ENCODE peak calls at places on chromosomes 1 and 21, in eight cellular contexts. A is GM13976; S is left lung; J is mesothelial cell of epicardium; E is activated CD8-positive, alpha-beta T cell treated with anti-CD3 and anti-CD28 coated beads for 36 hours; O is dorsolateral prefrontal cortex; Q is left ventricle myocardium inferior; U is upper lobe of right lung. Y is an unnamed sample.

GRCh38 chr1:18638818-18639193 is 8.2 kb downstream of the PAX7 start:
- DNase-seq in O (no peak), Q (no peak), J (no peak), A (no peak), S (no peak), E (no peak), U (no peak), Y (no peak)

GRCh38 chr21:28632718-28633408 is 359.8 kb downstream of the LTN1 start:
- DNase-seq in Q (no peak), O (no peak), J (no peak), E (no peak), A (no peak), U (no peak), S (no peak), Y (no peak)

GRCh38 chr1:63592536-63593302 is 492 bp upstream of the PGM1 start:
- DNase-seq in J (no peak), O (no peak), Q (no peak), E (peak; percentile 58), A (no peak), S (no peak), U (no peak), Y (no peak)

GRCh38 chr1:61090546-61090945 is 8.2 kb downstream of the NFIA start:
- DNase-seq in E (no peak), J (no peak), S (no peak), U (no peak), Q (no peak), O (no peak), A (no peak), Y (no peak)

GRCh38 chr1:43004587-43005459 is 46.2 kb upstream of the SLC2A1 start:
- DNase-seq in A (no peak), E (peak; percentile 21), S (no peak), J (no peak), O (no peak), Q (no peak), U (no peak), Y (no peak)

GRCh38 chr1:23718482-23718881 is 24.8 kb upstream of the ELOA start:
- DNase-seq in U (no peak), Q (no peak), E (no peak), O (no peak), A (no peak), S (no peak), J (no peak), Y (peak; percentile 60)

GRCh38 chr1:186078245-186078644 is 296.8 kb downstream of the TPR start:
- DNase-seq in Q (no peak), S (no peak), U (no peak), E (no peak), A (peak; percentile 12), O (no peak), J (no peak), Y (no peak)

GRCh38 chr1:68221001-68221970 is 11.0 kb downstream of the WLS start:
- DNase-seq in U (no peak), E (no peak), O (no peak), Q (no peak), S (no peak), J (no peak), A (no peak), Y (no peak)

GRCh38 chr1:9621032-9621431 is 30.5 kb upstream of the PIK3CD start:
- DNase-seq in J (no peak), E (no peak), Q (no peak), U (no peak), S (no peak), A (no peak), O (no peak), Y (no peak)

GRCh38 chr1:27392096-27392777 is at the start of gene GPR3:
- DNase-seq in J (peak; percentile 91), O (peak; percentile 93), U (peak; percentile 92), Q (peak; percentile 93), A (peak; percentile 96), S (peak; percentile 94), E (peak; percentile 96), Y (peak; percentile 95)

GRCh38 chr1:168583571-168583970 is 7.2 kb downstream of the XCL1 start:
- DNase-seq in Q (no peak), J (no peak), A (no peak), S (no peak), U (no peak), E (no peak), O (no peak), Y (no peak)

GRCh38 chr1:223683586-223684487 is 18.3 kb upstream of the CAPN8 start:
- DNase-seq in E (peak; percentile 81), U (no peak), A (peak; percentile 35), S (no peak), J (peak; percentile 77), O (peak; percentile 59), Q (peak; percentile 29), Y (peak; percentile 75)
- TF ChIP-seq CTCF in E (peak; percentile 68), U (peak; percentile 56), A (peak; percentile 20), S (peak; percentile 33), J (peak; percentile 70), O (peak; percentile 56), Q (peak; percentile 69), Y (peak; percentile 80)

DNA sequence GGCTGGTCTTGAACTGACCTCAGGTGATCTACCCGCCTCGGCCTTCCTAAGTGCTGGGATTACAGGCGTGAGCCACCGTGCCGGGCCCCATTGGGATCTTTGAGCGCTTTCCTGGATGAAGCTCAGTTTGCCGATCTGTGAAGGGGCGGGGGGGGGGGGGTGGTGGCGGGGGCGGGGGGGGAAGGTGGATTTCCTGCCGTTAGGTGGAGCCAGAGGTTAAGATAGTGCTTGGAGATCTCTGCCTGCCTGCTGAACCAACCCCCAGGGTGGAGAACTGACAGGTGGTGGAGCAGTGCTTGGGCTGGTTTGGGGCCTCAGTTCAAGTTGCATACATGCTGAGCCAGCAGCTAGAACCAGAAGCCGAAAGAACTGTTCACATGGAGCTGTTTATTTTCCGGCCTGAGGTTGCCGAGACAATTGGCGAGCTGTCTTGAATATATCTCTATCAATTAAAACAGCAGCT is 1.7 kb downstream of the TMCC2 start:
- DNase-seq in J (peak; percentile 36), A (peak; percentile 87), S (no peak), Q (no peak), U (no peak), O (peak; percentile 70), E (peak; percentile 85), Y (peak; percentile 69)
- TF ChIP-seq CTCF in J (no peak), A (peak; percentile 42), S (no peak), Q (peak; percentile 18), U (no peak), O (peak; percentile 55), E (no peak), Y (no peak)

DNA sequence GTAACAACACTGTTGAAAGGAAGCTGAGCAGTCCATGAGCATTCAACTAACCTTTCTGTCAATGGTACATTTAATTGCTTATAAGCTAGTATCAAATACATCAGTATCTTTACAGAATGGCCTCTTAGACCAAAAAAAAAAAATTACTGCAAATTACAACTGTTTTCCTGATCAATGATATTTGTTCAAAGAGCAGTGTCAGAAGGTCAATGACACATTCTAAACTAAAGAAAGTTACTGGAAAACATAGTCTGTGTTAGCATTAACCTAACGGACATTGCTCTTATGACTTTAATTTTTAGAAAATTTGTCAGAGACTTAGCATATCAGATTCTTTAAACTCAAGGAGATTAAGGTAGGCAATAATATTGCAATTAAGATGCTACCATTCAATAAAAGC is 162.5 kb downstream of the KCNT2 start:
- DNase-seq in S (no peak), O (no peak), Q (no peak), A (no peak), E (no peak), J (no peak), U (no peak), Y (no peak)
- TF ChIP-seq CTCF in S (no peak), O (no peak), Q (no peak), A (no peak), E (no peak), J (no peak), U (no peak), Y (no peak)

GRCh38 chr1:147223740-147224615 is 1.2 kb downstream of the FMO5 start:
- DNase-seq in U (no peak), Q (no peak), S (no peak), A (no peak), O (no peak), E (no peak), J (no peak), Y (no peak)

GRCh38 chr1:147225193-147225730 is at the start of gene FMO5:
- DNase-seq in O (peak; percentile 49), S (peak; percentile 77), E (peak; percentile 67), U (peak; percentile 91), Q (peak; percentile 76), A (peak; percentile 67), J (peak; percentile 47), Y (no peak)
- TF ChIP-seq CTCF in O (no peak), S (peak; percentile 37), E (peak; percentile 38), U (peak; percentile 32), Q (peak; percentile 49), A (no peak), J (no peak), Y (no peak)